ENCODE peak calls at places on chromosomes 2 and 18, in ten cellular contexts. S is HEK293T, I is Right ventricle myocardium inferior, M is astrocyte of the spinal cord, X is AG09309, R is ovary, W is nephron progenitor cell, O is T follicular helper cell, C is iris pigment epithelial cell, P is body of pancreas. F is an unnamed sample.
A peak's percentile ranks its signal among the peaks of the same experiment; 100 is the strongest.

GRCh38 chr18:36086186-36086585 is 18.8 kb upstream of the RPRD1A start:
- DNase-seq in S (no peak), I (peak; percentile 65), M (no peak), X (no peak), R (no peak), W (no peak), O (no peak), C (no peak), P (no peak), F (no peak)

GRCh38 chr2:142849818-142850217 is 27.6 kb upstream of the KYNU start:
- DNase-seq in S (no peak), I (no peak), M (no peak), X (no peak), R (no peak), W (no peak), O (no peak), C (peak; percentile 32), P (no peak), F (no peak)

GRCh38 chr2:189763908-189764661 is 1.5 kb upstream of the OSGEPL1 start:
- DNase-seq in S (no peak), I (no peak), M (peak; percentile 20), X (no peak), R (no peak), W (no peak), O (no peak), C (peak; percentile 43), P (no peak), F (no peak)

GRCh38 chr2:128314026-128314347 is 4.7 kb downstream of the HS6ST1 start:
- DNase-seq in S (no peak), I (peak; percentile 22), M (no peak), X (no peak), R (no peak), W (no peak), O (no peak), C (no peak), P (no peak), F (no peak)

GRCh38 chr18:6747646-6748045 is 18.1 kb downstream of the ARHGAP28 start:
- DNase-seq in S (no peak), I (no peak), M (peak; percentile 97), X (peak; percentile 81), R (no peak), W (no peak), O (no peak), C (peak; percentile 96), P (peak; percentile 11), F (peak; percentile 16)

GRCh38 chr2:214103199-214104001 is 307.5 kb upstream of the VWC2L start:
- DNase-seq in S (no peak), I (no peak), M (peak; percentile 4), X (no peak), R (no peak), W (no peak), O (no peak), C (peak; percentile 11), P (peak; percentile 58), F (no peak)

GRCh38 chr2:72893594-72894319 is 6.5 kb downstream of the SPR start:
- DNase-seq in S (peak; percentile 75), I (no peak), M (peak; percentile 66), X (no peak), R (no peak), W (peak; percentile 77), O (no peak), C (peak; percentile 76), P (peak; percentile 53), F (peak; percentile 58)

GRCh38 chr2:231597014-231597611 is 4.4 kb downstream of the TEX44 start:
- DNase-seq in S (no peak), I (peak; percentile 71), M (peak; percentile 36), X (no peak), R (no peak), W (no peak), O (no peak), C (peak; percentile 45), P (no peak), F (no peak)

GRCh38 chr2:120934891-120935338 is 199.2 kb downstream of the GLI2 start:
- DNase-seq in S (no peak), I (no peak), M (peak; percentile 88), X (peak; percentile 74), R (no peak), W (no peak), O (no peak), C (peak; percentile 91), P (no peak), F (peak; percentile 57)

GRCh38 chr18:55641501-55641900 is 53.5 kb upstream of the TCF4 start:
- DNase-seq in S (no peak), I (no peak), M (no peak), X (no peak), R (no peak), W (no peak), O (no peak), C (no peak), P (no peak), F (no peak)

GRCh38 chr18:74496508-74497307 is 545 bp downstream of the CNDP2 start:
- DNase-seq in S (peak; percentile 19), I (no peak), M (peak; percentile 47), X (no peak), R (no peak), W (peak; percentile 71), O (peak; percentile 16), C (peak; percentile 58), P (peak; percentile 68), F (peak; percentile 57)

GRCh38 chr2:43225093-43225787 is 1.2 kb downstream of the ZFP36L2 start:
- DNase-seq in S (no peak), I (peak; percentile 85), M (peak; percentile 78), X (no peak), R (peak; percentile 75), W (peak; percentile 54), O (peak; percentile 50), C (peak; percentile 78), P (peak; percentile 67), F (peak; percentile 45)

GRCh38 chr2:218285604-218286003 is 6.7 kb downstream of the TMBIM1 start:
- DNase-seq in S (no peak), I (peak; percentile 77), M (peak; percentile 43), X (peak; percentile 56), R (no peak), W (no peak), O (no peak), C (peak; percentile 50), P (peak; percentile 90), F (no peak)

F was measured in T1000.